ENCODE peak calls at places on chromosome 16, in four cellular contexts. N is IMR-90, I is mammary epithelial cell, M is psoas muscle. G is an unnamed sample.

GRCh38 chr16:68636818-68637217 is 8.3 kb upstream of the CDH3 start:
- DNase-seq in N (no peak), I (peak; percentile 62), M (no peak), G (no peak)

GRCh38 chr16:24497405-24497804 is 42.0 kb upstream of the RBBP6 start:
- DNase-seq in N (peak; percentile 8), I (peak; percentile 31), M (no peak), G (no peak)

GRCh38 chr16:3797904-3798811 is 80.8 kb upstream of the TRAP1 start:
- DNase-seq in N (no peak), I (peak; percentile 39), M (no peak), G (no peak)

GRCh38 chr16:66091462-66091861 is 275.0 kb upstream of the CDH5 start:
- DNase-seq in N (peak; percentile 38), I (no peak), M (no peak), G (no peak)

GRCh38 chr16:65917466-65917865 is 449.0 kb upstream of the CDH5 start:
- DNase-seq in N (no peak), I (no peak), M (no peak), G (no peak)

GRCh38 chr16:9099131-9099625 is 7.7 kb downstream of the HAPSTR1 start:
- DNase-seq in N (peak; percentile 68), I (peak; percentile 43), M (no peak), G (no peak)

GRCh38 chr16:81684901-81685300 is 94.2 kb upstream of the PLCG2 start:
- DNase-seq in N (no peak), I (no peak), M (no peak), G (no peak)

GRCh38 chr16:74667215-74667765 is 613 bp upstream of the RFWD3 start:
- DNase-seq in N (peak; percentile 3), I (peak; percentile 19), M (no peak), G (no peak)

GRCh38 chr16:49483251-49483650 is 109.6 kb downstream of the C16orf78 start:
- DNase-seq in N (no peak), I (no peak), M (no peak), G (no peak)

GRCh38 chr16:30053376-30054015 is 12.1 kb upstream of the ALDOA start:
- DNase-seq in N (peak; percentile 57), I (peak; percentile 36), M (no peak), G (no peak)

GRCh38 chr16:23064642-23065041 is 84.6 kb downstream of the USP31 start:
- DNase-seq in N (no peak), I (no peak), M (no peak), G (no peak)

GRCh38 chr16:71709231-71709781 is 15.2 kb downstream of the PHLPP2 start:
- DNase-seq in N (peak; percentile 32), I (peak; percentile 41), M (no peak), G (no peak)

GRCh38 chr16:24681793-24682192 is 47.7 kb upstream of the TNRC6A start:
- DNase-seq in N (peak; percentile 51), I (peak; percentile 83), M (no peak), G (no peak)

GRCh38 chr16:11498683-11499082 is 88.0 kb downstream of the LITAF start:
- DNase-seq in N (no peak), I (no peak), M (no peak), G (no peak)

GRCh38 chr16:66359012-66359411 is 7.5 kb upstream of the CDH5 start:
- DNase-seq in N (peak; percentile 19), I (peak; percentile 48), M (no peak), G (no peak)

GRCh38 chr16:49492896-49493620 is 119.5 kb downstream of the C16orf78 start:
- DNase-seq in N (no peak), I (no peak), M (no peak), G (no peak)

GRCh38 chr16:57284952-57285263 is 436 bp upstream of the PLLP start:
- DNase-seq in N (no peak), I (no peak), M (no peak), G (no peak)

GRCh38 chr16:82699711-82700495 is 73.1 kb downstream of the CDH13 start:
- DNase-seq in N (peak; percentile 80), I (peak; percentile 70), M (no peak), G (no peak)

GRCh38 chr16:82133798-82134197 is 36.2 kb downstream of the MPHOSPH6 start:
- DNase-seq in N (no peak), I (no peak), M (no peak), G (no peak)

GRCh38 chr16:86492961-86493639 is 17.2 kb upstream of the FOXF1 start:
- DNase-seq in N (no peak), I (no peak), M (no peak), G (no peak)

GRCh38 chr16:86494039-86494564 is 16.2 kb upstream of the FOXF1 start:
- DNase-seq in N (no peak), I (no peak), M (no peak), G (no peak)

GRCh38 chr16:86490859-86491642 is 19.3 kb upstream of the FOXF1 start:
- DNase-seq in N (peak; percentile 52), I (no peak), M (no peak), G (no peak)

GRCh38 chr16:86492267-86492960 is 17.9 kb upstream of the FOXF1 start:
- DNase-seq in N (no peak), I (no peak), M (no peak), G (no peak)

GRCh38 chr16:86491643-86492030 is 18.7 kb upstream of the FOXF1 start:
- DNase-seq in N (no peak), I (no peak), M (no peak), G (no peak)
- H3K27ac ChIP-seq in N (no peak overlapping the region), I (no peak overlapping the region), M (no peak overlapping the region), G (no peak overlapping the region)

GRCh38 chr16:2016407-2016922 is 3.1 kb upstream of the NPW start:
- DNase-seq in N (no peak), I (no peak), M (no peak), G (no peak)
- TF ChIP-seq CTCF in N (peak; percentile 32), I (peak; percentile 7), M (peak; percentile 13), G (peak; percentile 14)

GRCh38 chr16:64202571-64202970 is 919.3 kb downstream of the CDH11 start:
- DNase-seq in N (no peak), I (no peak), M (no peak), G (no peak)
- H3K27ac ChIP-seq in N (no peak overlapping the region), I (no peak overlapping the region), M (no peak overlapping the region), G (no peak overlapping the region)

GRCh38 chr16:85332175-85332574 is 219.9 kb upstream of the CIBAR2 start:
- DNase-seq in N (no peak), I (no peak), M (no peak), G (no peak)
- TF ChIP-seq CTCF in N (no peak), I (no peak), M (no peak), G (no peak)

GRCh38 chr16:2191446-2191706 is 5.0 kb downstream of the CASKIN1 start:
- DNase-seq in N (no peak), I (no peak), M (no peak), G (no peak)
- H3K27ac ChIP-seq in N (no peak overlapping the region), I (no peak overlapping the region), M (no peak overlapping the region), G (no peak overlapping the region)

GRCh38 chr16:58515871-58516767 is 802 bp downstream of the SETD6 start:
- DNase-seq in N (no peak), I (peak; percentile 61), M (peak; percentile 38), G (no peak)

GRCh38 chr16:58518083-58518979 is 3.0 kb downstream of the SETD6 start:
- DNase-seq in N (no peak), I (no peak), M (no peak), G (no peak)

GRCh38 chr16:58516768-58517107 is 1.4 kb downstream of the SETD6 start:
- DNase-seq in N (no peak), I (no peak), M (no peak), G (no peak)

GRCh38 chr16:58513874-58514273 is 1.4 kb upstream of the SETD6 start:
- DNase-seq in N (peak; percentile 30), I (no peak), M (no peak), G (no peak)

GRCh38 chr16:58515125-58515870 is at the start of gene SETD6:
- DNase-seq in N (peak; percentile 84), I (peak; percentile 77), M (peak; percentile 92), G (peak; percentile 92)
- TF ChIP-seq CTCF in N (peak; percentile 3), I (no peak), M (peak; percentile 36), G (no peak)

DNA sequence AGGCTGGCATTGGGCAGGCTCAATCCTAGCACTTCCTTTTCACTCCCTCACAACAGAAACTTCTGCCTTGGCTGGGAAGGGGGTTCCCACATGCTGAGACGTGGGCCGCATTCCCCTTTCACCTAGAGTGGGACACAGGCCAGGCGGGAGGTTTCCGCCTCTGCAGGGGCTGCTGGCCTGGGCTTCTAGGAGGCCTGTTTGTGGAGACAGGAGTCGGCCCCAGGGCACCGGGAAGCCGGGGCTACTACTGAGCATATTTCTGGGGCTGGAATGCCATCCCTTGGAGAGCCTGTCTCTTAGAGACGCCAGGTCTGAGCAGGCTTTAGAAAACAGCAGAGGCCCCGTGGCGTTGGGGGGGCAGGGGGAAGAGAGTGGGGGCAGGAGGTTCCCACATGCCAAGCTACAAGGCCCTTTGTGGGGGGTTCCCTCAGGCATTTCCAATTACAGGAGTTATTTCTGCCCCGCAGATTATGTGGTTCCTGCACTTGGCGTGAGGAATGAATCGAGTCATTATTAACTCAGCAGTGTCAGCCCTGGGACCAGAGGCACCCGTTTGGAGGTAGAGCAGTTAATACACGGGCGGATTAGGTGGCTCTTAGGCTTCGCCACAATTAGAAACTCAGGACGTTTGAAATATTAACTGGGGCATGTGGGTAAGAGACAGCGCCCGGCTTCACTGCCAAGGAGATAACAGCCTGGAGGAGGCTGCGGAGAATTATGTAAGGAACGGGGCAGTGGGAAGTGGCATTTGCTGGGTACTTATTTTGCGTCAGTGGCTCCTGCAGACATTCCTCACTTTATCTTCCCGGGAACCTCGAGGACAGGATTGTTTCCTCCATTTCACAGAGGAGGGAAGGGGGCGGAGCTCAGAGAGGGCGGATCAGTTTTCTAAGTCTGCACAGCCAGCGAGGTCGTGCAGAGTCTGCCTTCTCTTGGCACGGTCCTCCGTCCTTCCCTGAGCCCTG is 162.5 kb downstream of the MAF start:
- DNase-seq in N (no peak), I (no peak), M (peak; percentile 59), G (peak; percentile 70)
- H3K27ac ChIP-seq in N (no peak overlapping the region), I (no peak overlapping the region), M (peak overlapping the region; percentile 79), G (no peak overlapping the region)